ENCODE peak calls at places on chromosomes 11 and 22, in six cellular contexts. One of them, this sample, is unnamed.

GRCh38 chr11:45512749-45513148 is 152.7 kb downstream of the CHST1 start:
- DNase-seq in NCI-H1092 treated with DMSO at 0.1 percent for 48 hours: no peak
- DNase-seq in naive thymus-derived CD4-positive, alpha-beta T cell: no peak
- DNase-seq in stimulated activated CD4-positive, alpha-beta T cell treated with anti-CD3 and anti-CD28 coated beads, Interleukin-1b, Interleukin-23, amount 100 ng/mL, for 1 hour: no peak
- DNase-seq in stimulated activated naive CD4-positive, alpha-beta T cell: no peak
- DNase-seq in SIG-M5: no peak
- DNase-seq in this sample: no peak

GRCh38 chr11:29564501-29564900 is 452.3 kb downstream of the KCNA4 start:
- DNase-seq in naive thymus-derived CD4-positive, alpha-beta T cell: no peak
- DNase-seq in SIG-M5: no peak
- DNase-seq in stimulated activated CD4-positive, alpha-beta T cell treated with anti-CD3 and anti-CD28 coated beads, Interleukin-1b, Interleukin-23, amount 100 ng/mL, for 1 hour: no peak
- DNase-seq in stimulated activated naive CD4-positive, alpha-beta T cell: no peak
- DNase-seq in NCI-H1092 treated with DMSO at 0.1 percent for 48 hours: no peak
- DNase-seq in this sample: no peak

GRCh38 chr11:27139742-27140141 is 99.1 kb downstream of the BBOX1 start:
- DNase-seq in stimulated activated CD4-positive, alpha-beta T cell treated with anti-CD3 and anti-CD28 coated beads, Interleukin-1b, Interleukin-23, amount 100 ng/mL, for 1 hour: no peak
- DNase-seq in SIG-M5: no peak
- DNase-seq in stimulated activated naive CD4-positive, alpha-beta T cell: no peak
- DNase-seq in naive thymus-derived CD4-positive, alpha-beta T cell: no peak
- DNase-seq in NCI-H1092 treated with DMSO at 0.1 percent for 48 hours: no peak
- DNase-seq in this sample: no peak

GRCh38 chr11:38543311-38543710 is 1945.3 kb upstream of the RAG2 start:
- DNase-seq in stimulated activated CD4-positive, alpha-beta T cell treated with anti-CD3 and anti-CD28 coated beads, Interleukin-1b, Interleukin-23, amount 100 ng/mL, for 1 hour: no peak
- DNase-seq in naive thymus-derived CD4-positive, alpha-beta T cell: no peak
- DNase-seq in SIG-M5: no peak
- DNase-seq in stimulated activated naive CD4-positive, alpha-beta T cell: no peak
- DNase-seq in NCI-H1092 treated with DMSO at 0.1 percent for 48 hours: no peak
- DNase-seq in this sample: no peak

GRCh38 chr11:131977854-131978253 is 607.4 kb downstream of the NTM start:
- DNase-seq in stimulated activated CD4-positive, alpha-beta T cell treated with anti-CD3 and anti-CD28 coated beads, Interleukin-1b, Interleukin-23, amount 100 ng/mL, for 1 hour: no peak
- DNase-seq in stimulated activated naive CD4-positive, alpha-beta T cell: no peak
- DNase-seq in NCI-H1092 treated with DMSO at 0.1 percent for 48 hours: no peak
- DNase-seq in SIG-M5: no peak
- DNase-seq in naive thymus-derived CD4-positive, alpha-beta T cell: no peak
- DNase-seq in this sample: no peak

GRCh38 chr22:36036167-36036624 is 7.6 kb upstream of the RBFOX2 start:
- DNase-seq in stimulated activated CD4-positive, alpha-beta T cell treated with anti-CD3 and anti-CD28 coated beads, Interleukin-1b, Interleukin-23, amount 100 ng/mL, for 1 hour: no peak
- DNase-seq in NCI-H1092 treated with DMSO at 0.1 percent for 48 hours: peak; percentile 77
- DNase-seq in SIG-M5: no peak
- DNase-seq in naive thymus-derived CD4-positive, alpha-beta T cell: no peak
- DNase-seq in stimulated activated naive CD4-positive, alpha-beta T cell: no peak
- DNase-seq in this sample: peak; percentile 50

GRCh38 chr11:34926101-34926830 is 9.8 kb downstream of the PDHX start:
- DNase-seq in naive thymus-derived CD4-positive, alpha-beta T cell: peak; percentile 60
- DNase-seq in SIG-M5: no peak
- DNase-seq in NCI-H1092 treated with DMSO at 0.1 percent for 48 hours: peak; percentile 46
- DNase-seq in stimulated activated CD4-positive, alpha-beta T cell treated with anti-CD3 and anti-CD28 coated beads, Interleukin-1b, Interleukin-23, amount 100 ng/mL, for 1 hour: no peak
- DNase-seq in stimulated activated naive CD4-positive, alpha-beta T cell: peak; percentile 54
- DNase-seq in this sample: peak; percentile 2

GRCh38 chr11:115208808-115209259 is 295.4 kb downstream of the CADM1 start:
- DNase-seq in stimulated activated naive CD4-positive, alpha-beta T cell: no peak
- DNase-seq in SIG-M5: no peak
- DNase-seq in NCI-H1092 treated with DMSO at 0.1 percent for 48 hours: no peak
- DNase-seq in stimulated activated CD4-positive, alpha-beta T cell treated with anti-CD3 and anti-CD28 coated beads, Interleukin-1b, Interleukin-23, amount 100 ng/mL, for 1 hour: no peak
- DNase-seq in naive thymus-derived CD4-positive, alpha-beta T cell: no peak
- DNase-seq in this sample: peak; percentile 81

GRCh38 chr11:60767388-60767811 is 10.7 kb downstream of the MS4A15 start:
- DNase-seq in SIG-M5: no peak
- DNase-seq in NCI-H1092 treated with DMSO at 0.1 percent for 48 hours: no peak
- DNase-seq in stimulated activated CD4-positive, alpha-beta T cell treated with anti-CD3 and anti-CD28 coated beads, Interleukin-1b, Interleukin-23, amount 100 ng/mL, for 1 hour: no peak
- DNase-seq in stimulated activated naive CD4-positive, alpha-beta T cell: no peak
- DNase-seq in naive thymus-derived CD4-positive, alpha-beta T cell: no peak
- DNase-seq in this sample: no peak

GRCh38 chr11:25242928-25243327 is 746.1 kb downstream of the LUZP2 start:
- DNase-seq in SIG-M5: no peak
- DNase-seq in stimulated activated CD4-positive, alpha-beta T cell treated with anti-CD3 and anti-CD28 coated beads, Interleukin-1b, Interleukin-23, amount 100 ng/mL, for 1 hour: no peak
- DNase-seq in naive thymus-derived CD4-positive, alpha-beta T cell: no peak
- DNase-seq in stimulated activated naive CD4-positive, alpha-beta T cell: no peak
- DNase-seq in NCI-H1092 treated with DMSO at 0.1 percent for 48 hours: no peak
- DNase-seq in this sample: no peak

GRCh38 chr11:43802509-43802908 is 78.1 kb upstream of the ALKBH3 start:
- DNase-seq in naive thymus-derived CD4-positive, alpha-beta T cell: no peak
- DNase-seq in stimulated activated CD4-positive, alpha-beta T cell treated with anti-CD3 and anti-CD28 coated beads, Interleukin-1b, Interleukin-23, amount 100 ng/mL, for 1 hour: no peak
- DNase-seq in NCI-H1092 treated with DMSO at 0.1 percent for 48 hours: no peak
- DNase-seq in SIG-M5: no peak
- DNase-seq in stimulated activated naive CD4-positive, alpha-beta T cell: no peak
- DNase-seq in this sample: no peak

GRCh38 chr11:73267122-73267846 is 4.9 kb upstream of the P2RY6 start:
- DNase-seq in naive thymus-derived CD4-positive, alpha-beta T cell: no peak
- DNase-seq in SIG-M5: no peak
- DNase-seq in stimulated activated CD4-positive, alpha-beta T cell treated with anti-CD3 and anti-CD28 coated beads, Interleukin-1b, Interleukin-23, amount 100 ng/mL, for 1 hour: no peak
- DNase-seq in NCI-H1092 treated with DMSO at 0.1 percent for 48 hours: no peak
- DNase-seq in stimulated activated naive CD4-positive, alpha-beta T cell: no peak
- DNase-seq in this sample: no peak

GRCh38 chr11:13384837-13385417 is 78.1 kb downstream of the BTBD10 start:
- DNase-seq in NCI-H1092 treated with DMSO at 0.1 percent for 48 hours: peak; percentile 25
- DNase-seq in stimulated activated naive CD4-positive, alpha-beta T cell: peak; percentile 8
- DNase-seq in naive thymus-derived CD4-positive, alpha-beta T cell: peak; percentile 22
- DNase-seq in SIG-M5: no peak
- DNase-seq in stimulated activated CD4-positive, alpha-beta T cell treated with anti-CD3 and anti-CD28 coated beads, Interleukin-1b, Interleukin-23, amount 100 ng/mL, for 1 hour: no peak
- DNase-seq in this sample: no peak

GRCh38 chr11:11476971-11477645 is 124.1 kb upstream of the CSNK2A3 start:
- DNase-seq in stimulated activated CD4-positive, alpha-beta T cell treated with anti-CD3 and anti-CD28 coated beads, Interleukin-1b, Interleukin-23, amount 100 ng/mL, for 1 hour: no peak
- DNase-seq in stimulated activated naive CD4-positive, alpha-beta T cell: no peak
- DNase-seq in naive thymus-derived CD4-positive, alpha-beta T cell: no peak
- DNase-seq in SIG-M5: no peak
- DNase-seq in NCI-H1092 treated with DMSO at 0.1 percent for 48 hours: no peak
- DNase-seq in this sample: no peak

GRCh38 chr11:21988477-21988876 is 204.4 kb upstream of the ANO5 start:
- DNase-seq in NCI-H1092 treated with DMSO at 0.1 percent for 48 hours: peak; percentile 14
- DNase-seq in stimulated activated CD4-positive, alpha-beta T cell treated with anti-CD3 and anti-CD28 coated beads, Interleukin-1b, Interleukin-23, amount 100 ng/mL, for 1 hour: no peak
- DNase-seq in stimulated activated naive CD4-positive, alpha-beta T cell: no peak
- DNase-seq in SIG-M5: no peak
- DNase-seq in naive thymus-derived CD4-positive, alpha-beta T cell: no peak
- DNase-seq in this sample: peak; percentile 5

GRCh38 chr22:28817919-28818859 is 17.8 kb upstream of the XBP1 start:
- DNase-seq in stimulated activated naive CD4-positive, alpha-beta T cell: peak; percentile 13
- DNase-seq in SIG-M5: no peak
- DNase-seq in NCI-H1092 treated with DMSO at 0.1 percent for 48 hours: peak; percentile 77
- DNase-seq in stimulated activated CD4-positive, alpha-beta T cell treated with anti-CD3 and anti-CD28 coated beads, Interleukin-1b, Interleukin-23, amount 100 ng/mL, for 1 hour: no peak
- DNase-seq in naive thymus-derived CD4-positive, alpha-beta T cell: no peak
- DNase-seq in this sample: peak; percentile 88

GRCh38 chr22:40414838-40415505 is 44.6 kb downstream of the SGSM3 start:
- DNase-seq in stimulated activated naive CD4-positive, alpha-beta T cell: no peak
- DNase-seq in naive thymus-derived CD4-positive, alpha-beta T cell: no peak
- DNase-seq in NCI-H1092 treated with DMSO at 0.1 percent for 48 hours: no peak
- DNase-seq in stimulated activated CD4-positive, alpha-beta T cell treated with anti-CD3 and anti-CD28 coated beads, Interleukin-1b, Interleukin-23, amount 100 ng/mL, for 1 hour: no peak
- DNase-seq in SIG-M5: no peak
- DNase-seq in this sample: no peak

GRCh38 chr11:3128356-3129180 is 36.5 kb downstream of the OSBPL5 start:
- DNase-seq in naive thymus-derived CD4-positive, alpha-beta T cell: no peak
- DNase-seq in stimulated activated naive CD4-positive, alpha-beta T cell: no peak
- DNase-seq in NCI-H1092 treated with DMSO at 0.1 percent for 48 hours: no peak
- DNase-seq in SIG-M5: no peak
- DNase-seq in stimulated activated CD4-positive, alpha-beta T cell treated with anti-CD3 and anti-CD28 coated beads, Interleukin-1b, Interleukin-23, amount 100 ng/mL, for 1 hour: no peak
- DNase-seq in this sample: no peak

GRCh38 chr22:23772315-23773246 is at the start of gene MMP11:
- DNase-seq in NCI-H1092 treated with DMSO at 0.1 percent for 48 hours: peak; percentile 27
- DNase-seq in naive thymus-derived CD4-positive, alpha-beta T cell: peak; percentile 44
- DNase-seq in stimulated activated CD4-positive, alpha-beta T cell treated with anti-CD3 and anti-CD28 coated beads, Interleukin-1b, Interleukin-23, amount 100 ng/mL, for 1 hour: peak; percentile 38
- DNase-seq in SIG-M5: no peak
- DNase-seq in stimulated activated naive CD4-positive, alpha-beta T cell: peak; percentile 62
- DNase-seq in this sample: no peak

GRCh38 chr11:40161855-40162410 is 1297.5 kb downstream of the LRRC4C start:
- DNase-seq in SIG-M5: no peak
- DNase-seq in stimulated activated naive CD4-positive, alpha-beta T cell: no peak
- DNase-seq in stimulated activated CD4-positive, alpha-beta T cell treated with anti-CD3 and anti-CD28 coated beads, Interleukin-1b, Interleukin-23, amount 100 ng/mL, for 1 hour: no peak
- DNase-seq in NCI-H1092 treated with DMSO at 0.1 percent for 48 hours: no peak
- DNase-seq in naive thymus-derived CD4-positive, alpha-beta T cell: no peak
- DNase-seq in this sample: no peak

GRCh38 chr11:58058276-58059010 is 27.7 kb downstream of the OR6Q1 start:
- DNase-seq in SIG-M5: no peak
- DNase-seq in stimulated activated naive CD4-positive, alpha-beta T cell: no peak
- DNase-seq in naive thymus-derived CD4-positive, alpha-beta T cell: no peak
- DNase-seq in NCI-H1092 treated with DMSO at 0.1 percent for 48 hours: peak; percentile 96
- DNase-seq in stimulated activated CD4-positive, alpha-beta T cell treated with anti-CD3 and anti-CD28 coated beads, Interleukin-1b, Interleukin-23, amount 100 ng/mL, for 1 hour: no peak
- DNase-seq in this sample: peak; percentile 97

GRCh38 chr11:65551572-65552398 is 6.4 kb downstream of the LTBP3 start:
- DNase-seq in NCI-H1092 treated with DMSO at 0.1 percent for 48 hours: peak; percentile 89
- DNase-seq in stimulated activated CD4-positive, alpha-beta T cell treated with anti-CD3 and anti-CD28 coated beads, Interleukin-1b, Interleukin-23, amount 100 ng/mL, for 1 hour: no peak
- DNase-seq in SIG-M5: no peak
- DNase-seq in stimulated activated naive CD4-positive, alpha-beta T cell: peak; percentile 42
- DNase-seq in naive thymus-derived CD4-positive, alpha-beta T cell: peak; percentile 53
- DNase-seq in this sample: peak; percentile 92

GRCh38 chr22:42969348-42969975 is 45.5 kb downstream of the PACSIN2 start:
- DNase-seq in stimulated activated CD4-positive, alpha-beta T cell treated with anti-CD3 and anti-CD28 coated beads, Interleukin-1b, Interleukin-23, amount 100 ng/mL, for 1 hour: no peak
- DNase-seq in NCI-H1092 treated with DMSO at 0.1 percent for 48 hours: no peak
- DNase-seq in stimulated activated naive CD4-positive, alpha-beta T cell: no peak
- DNase-seq in naive thymus-derived CD4-positive, alpha-beta T cell: no peak
- DNase-seq in SIG-M5: no peak
- DNase-seq in this sample: no peak

GRCh38 chr22:25493794-25494193 is 70.7 kb upstream of the GRK3 start:
- DNase-seq in SIG-M5: no peak
- DNase-seq in stimulated activated naive CD4-positive, alpha-beta T cell: no peak
- DNase-seq in stimulated activated CD4-positive, alpha-beta T cell treated with anti-CD3 and anti-CD28 coated beads, Interleukin-1b, Interleukin-23, amount 100 ng/mL, for 1 hour: no peak
- DNase-seq in NCI-H1092 treated with DMSO at 0.1 percent for 48 hours: no peak
- DNase-seq in naive thymus-derived CD4-positive, alpha-beta T cell: no peak
- DNase-seq in this sample: no peak

GRCh38 chr22:50271519-50271970 is 1.4 kb upstream of the MAPK11 start:
- DNase-seq in stimulated activated CD4-positive, alpha-beta T cell treated with anti-CD3 and anti-CD28 coated beads, Interleukin-1b, Interleukin-23, amount 100 ng/mL, for 1 hour: peak; percentile 46
- DNase-seq in NCI-H1092 treated with DMSO at 0.1 percent for 48 hours: no peak
- DNase-seq in stimulated activated naive CD4-positive, alpha-beta T cell: peak; percentile 10
- DNase-seq in naive thymus-derived CD4-positive, alpha-beta T cell: no peak
- DNase-seq in SIG-M5: no peak
- DNase-seq in this sample: peak; percentile 51

GRCh38 chr11:34637303-34637702 is 16.4 kb downstream of the EHF start:
- DNase-seq in naive thymus-derived CD4-positive, alpha-beta T cell: no peak
- DNase-seq in SIG-M5: no peak
- DNase-seq in stimulated activated naive CD4-positive, alpha-beta T cell: no peak
- DNase-seq in stimulated activated CD4-positive, alpha-beta T cell treated with anti-CD3 and anti-CD28 coated beads, Interleukin-1b, Interleukin-23, amount 100 ng/mL, for 1 hour: no peak
- DNase-seq in NCI-H1092 treated with DMSO at 0.1 percent for 48 hours: peak; percentile 16
- DNase-seq in this sample: no peak

GRCh38 chr22:45932066-45932465 is 44.9 kb downstream of the WNT7B start:
- DNase-seq in SIG-M5: no peak
- DNase-seq in NCI-H1092 treated with DMSO at 0.1 percent for 48 hours: no peak
- DNase-seq in naive thymus-derived CD4-positive, alpha-beta T cell: no peak
- DNase-seq in stimulated activated naive CD4-positive, alpha-beta T cell: no peak
- DNase-seq in stimulated activated CD4-positive, alpha-beta T cell treated with anti-CD3 and anti-CD28 coated beads, Interleukin-1b, Interleukin-23, amount 100 ng/mL, for 1 hour: no peak
- DNase-seq in this sample: no peak

GRCh38 chr11:1233351-1234053 is 10.6 kb downstream of the MUC5B start:
- DNase-seq in naive thymus-derived CD4-positive, alpha-beta T cell: no peak
- DNase-seq in stimulated activated naive CD4-positive, alpha-beta T cell: no peak
- DNase-seq in NCI-H1092 treated with DMSO at 0.1 percent for 48 hours: peak; percentile 6
- DNase-seq in stimulated activated CD4-positive, alpha-beta T cell treated with anti-CD3 and anti-CD28 coated beads, Interleukin-1b, Interleukin-23, amount 100 ng/mL, for 1 hour: no peak
- DNase-seq in SIG-M5: no peak
- DNase-seq in this sample: no peak

GRCh38 chr11:94845622-94846021 is 77.5 kb downstream of the AMOTL1 start:
- DNase-seq in naive thymus-derived CD4-positive, alpha-beta T cell: no peak
- DNase-seq in stimulated activated CD4-positive, alpha-beta T cell treated with anti-CD3 and anti-CD28 coated beads, Interleukin-1b, Interleukin-23, amount 100 ng/mL, for 1 hour: no peak
- DNase-seq in SIG-M5: no peak
- DNase-seq in NCI-H1092 treated with DMSO at 0.1 percent for 48 hours: peak; percentile 32
- DNase-seq in stimulated activated naive CD4-positive, alpha-beta T cell: no peak
- DNase-seq in this sample: peak; percentile 78

GRCh38 chr11:122711831-122712378 is 56.4 kb downstream of the UBASH3B start:
- DNase-seq in naive thymus-derived CD4-positive, alpha-beta T cell: no peak
- DNase-seq in stimulated activated CD4-positive, alpha-beta T cell treated with anti-CD3 and anti-CD28 coated beads, Interleukin-1b, Interleukin-23, amount 100 ng/mL, for 1 hour: no peak
- DNase-seq in stimulated activated naive CD4-positive, alpha-beta T cell: no peak
- DNase-seq in NCI-H1092 treated with DMSO at 0.1 percent for 48 hours: peak; percentile 39
- DNase-seq in SIG-M5: no peak
- DNase-seq in this sample: no peak

GRCh38 chr11:76666408-76666807 is 4.1 kb downstream of the LRRC32 start:
- DNase-seq in naive thymus-derived CD4-positive, alpha-beta T cell: no peak
- DNase-seq in stimulated activated naive CD4-positive, alpha-beta T cell: no peak
- DNase-seq in SIG-M5: no peak
- DNase-seq in stimulated activated CD4-positive, alpha-beta T cell treated with anti-CD3 and anti-CD28 coated beads, Interleukin-1b, Interleukin-23, amount 100 ng/mL, for 1 hour: no peak
- DNase-seq in NCI-H1092 treated with DMSO at 0.1 percent for 48 hours: no peak
- DNase-seq in this sample: no peak

GRCh38 chr11:34128824-34129223 is 23.4 kb downstream of the NAT10 start:
- DNase-seq in NCI-H1092 treated with DMSO at 0.1 percent for 48 hours: no peak
- DNase-seq in stimulated activated CD4-positive, alpha-beta T cell treated with anti-CD3 and anti-CD28 coated beads, Interleukin-1b, Interleukin-23, amount 100 ng/mL, for 1 hour: no peak
- DNase-seq in stimulated activated naive CD4-positive, alpha-beta T cell: no peak
- DNase-seq in SIG-M5: no peak
- DNase-seq in naive thymus-derived CD4-positive, alpha-beta T cell: no peak
- DNase-seq in this sample: no peak

GRCh38 chr11:8058216-8058615 is 22.8 kb upstream of the TUB start:
- DNase-seq in NCI-H1092 treated with DMSO at 0.1 percent for 48 hours: no peak
- DNase-seq in SIG-M5: no peak
- DNase-seq in naive thymus-derived CD4-positive, alpha-beta T cell: no peak
- DNase-seq in stimulated activated naive CD4-positive, alpha-beta T cell: no peak
- DNase-seq in stimulated activated CD4-positive, alpha-beta T cell treated with anti-CD3 and anti-CD28 coated beads, Interleukin-1b, Interleukin-23, amount 100 ng/mL, for 1 hour: no peak
- DNase-seq in this sample: no peak

GRCh38 chr11:359181-359714 is 10.1 kb upstream of the B4GALNT4 start:
- DNase-seq in stimulated activated CD4-positive, alpha-beta T cell treated with anti-CD3 and anti-CD28 coated beads, Interleukin-1b, Interleukin-23, amount 100 ng/mL, for 1 hour: peak; percentile 12
- DNase-seq in SIG-M5: no peak
- DNase-seq in stimulated activated naive CD4-positive, alpha-beta T cell: no peak
- DNase-seq in naive thymus-derived CD4-positive, alpha-beta T cell: no peak
- DNase-seq in NCI-H1092 treated with DMSO at 0.1 percent for 48 hours: no peak
- DNase-seq in this sample: no peak

GRCh38 chr11:36409152-36409713 is 100.8 kb downstream of the TRAF6 start:
- DNase-seq in NCI-H1092 treated with DMSO at 0.1 percent for 48 hours: no peak
- DNase-seq in stimulated activated CD4-positive, alpha-beta T cell treated with anti-CD3 and anti-CD28 coated beads, Interleukin-1b, Interleukin-23, amount 100 ng/mL, for 1 hour: no peak
- DNase-seq in stimulated activated naive CD4-positive, alpha-beta T cell: no peak
- DNase-seq in naive thymus-derived CD4-positive, alpha-beta T cell: peak; percentile 6
- DNase-seq in SIG-M5: no peak
- DNase-seq in this sample: no peak

GRCh38 chr22:35601743-35602633 is 15.1 kb downstream of the MB start:
- DNase-seq in stimulated activated naive CD4-positive, alpha-beta T cell: no peak
- DNase-seq in SIG-M5: peak; percentile 46
- DNase-seq in naive thymus-derived CD4-positive, alpha-beta T cell: no peak
- DNase-seq in NCI-H1092 treated with DMSO at 0.1 percent for 48 hours: no peak
- DNase-seq in stimulated activated CD4-positive, alpha-beta T cell treated with anti-CD3 and anti-CD28 coated beads, Interleukin-1b, Interleukin-23, amount 100 ng/mL, for 1 hour: no peak
- DNase-seq in this sample: no peak

GRCh38 chr11:83773950-83774880 is 488.0 kb upstream of the CCDC90B start:
- DNase-seq in stimulated activated CD4-positive, alpha-beta T cell treated with anti-CD3 and anti-CD28 coated beads, Interleukin-1b, Interleukin-23, amount 100 ng/mL, for 1 hour: no peak
- DNase-seq in NCI-H1092 treated with DMSO at 0.1 percent for 48 hours: peak; percentile 21
- DNase-seq in SIG-M5: no peak
- DNase-seq in naive thymus-derived CD4-positive, alpha-beta T cell: no peak
- DNase-seq in stimulated activated naive CD4-positive, alpha-beta T cell: no peak
- DNase-seq in this sample: no peak

GRCh38 chr22:22573047-22573889 is 14.2 kb upstream of the PRAME start:
- DNase-seq in NCI-H1092 treated with DMSO at 0.1 percent for 48 hours: no peak
- DNase-seq in SIG-M5: no peak
- DNase-seq in stimulated activated naive CD4-positive, alpha-beta T cell: no peak
- DNase-seq in stimulated activated CD4-positive, alpha-beta T cell treated with anti-CD3 and anti-CD28 coated beads, Interleukin-1b, Interleukin-23, amount 100 ng/mL, for 1 hour: no peak
- DNase-seq in naive thymus-derived CD4-positive, alpha-beta T cell: no peak
- DNase-seq in this sample: no peak

GRCh38 chr11:17774232-17775034 is 39.9 kb downstream of the KCNC1 start:
- DNase-seq in SIG-M5: no peak
- DNase-seq in NCI-H1092 treated with DMSO at 0.1 percent for 48 hours: no peak
- DNase-seq in naive thymus-derived CD4-positive, alpha-beta T cell: no peak
- DNase-seq in stimulated activated CD4-positive, alpha-beta T cell treated with anti-CD3 and anti-CD28 coated beads, Interleukin-1b, Interleukin-23, amount 100 ng/mL, for 1 hour: no peak
- DNase-seq in stimulated activated naive CD4-positive, alpha-beta T cell: no peak
- DNase-seq in this sample: no peak

GRCh38 chr11:78432058-78432515 is 14.5 kb upstream of the GAB2 start:
- DNase-seq in NCI-H1092 treated with DMSO at 0.1 percent for 48 hours: no peak
- DNase-seq in stimulated activated naive CD4-positive, alpha-beta T cell: no peak
- DNase-seq in stimulated activated CD4-positive, alpha-beta T cell treated with anti-CD3 and anti-CD28 coated beads, Interleukin-1b, Interleukin-23, amount 100 ng/mL, for 1 hour: no peak
- DNase-seq in naive thymus-derived CD4-positive, alpha-beta T cell: peak; percentile 23
- DNase-seq in SIG-M5: no peak
- DNase-seq in this sample: no peak